ENCODE peak calls at places on chromosome 17, in four cellular contexts. R, C, F and Y are unnamed samples.
A peak's percentile ranks its signal among the peaks of the same experiment; 100 is the strongest.

GRCh38 chr17:41620583-41621434 is 3.6 kb downstream of the KRT17 start:
- DNase-seq in R (no peak), C (no peak), F (no peak), Y (peak; percentile 62)

GRCh38 chr17:77640916-77641605 is 317.4 kb upstream of the TNRC6C start:
- DNase-seq in R (no peak), C (no peak), F (no peak), Y (no peak)

GRCh38 chr17:51260237-51260959 is at the start of gene UTP18:
- DNase-seq in R (peak; percentile 97), C (peak; percentile 99), F (peak; percentile 97), Y (peak; percentile 99)

GRCh38 chr17:58040386-58040785 is 33.3 kb upstream of the SRSF1 start:
- DNase-seq in R (no peak), C (no peak), F (no peak), Y (no peak)

GRCh38 chr17:40107266-40107980 is 7.0 kb upstream of the NR1D1 start:
- DNase-seq in R (no peak), C (no peak), F (no peak), Y (peak; percentile 76)

GRCh38 chr17:76376318-76377133 is 7.9 kb upstream of the SPHK1 start:
- DNase-seq in R (no peak), C (no peak), F (no peak), Y (no peak)

GRCh38 chr17:78854508-78854907 is 13.9 kb upstream of the USP36 start:
- DNase-seq in R (no peak), C (no peak), F (no peak), Y (no peak)

GRCh38 chr17:18233803-18234518 is 8.5 kb downstream of the LLGL1 start:
- DNase-seq in R (no peak), C (no peak), F (no peak), Y (no peak)

GRCh38 chr17:10172241-10172741 is 26.1 kb downstream of the GAS7 start:
- DNase-seq in R (no peak), C (no peak), F (no peak), Y (no peak)

GRCh38 chr17:67531291-67531690 is 154.2 kb downstream of the PITPNC1 start:
- DNase-seq in R (no peak), C (no peak), F (no peak), Y (peak; percentile 80)

GRCh38 chr17:4241535-4241934 is 22.2 kb downstream of the ANKFY1 start:
- DNase-seq in R (no peak), C (no peak), F (no peak), Y (peak; percentile 48)

GRCh38 chr17:56793947-56794346 is 39.8 kb downstream of the C17orf67 start:
- DNase-seq in R (no peak), C (peak; percentile 28), F (no peak), Y (no peak)

GRCh38 chr17:70464995-70465394 is 295.7 kb downstream of the KCNJ2 start:
- DNase-seq in R (no peak), C (no peak), F (no peak), Y (no peak)

GRCh38 chr17:34562387-34562786 is 17.0 kb upstream of the TMEM132E start:
- DNase-seq in R (no peak), C (peak; percentile 45), F (no peak), Y (peak; percentile 82)

GRCh38 chr17:51165680-51166197 is 472 bp upstream of the NME2 start:
- DNase-seq in R (no peak), C (peak; percentile 48), F (no peak), Y (no peak)

GRCh38 chr17:27082023-27082774 is 211.7 kb upstream of the WSB1 start:
- DNase-seq in R (no peak), C (no peak), F (no peak), Y (no peak)

GRCh38 chr17:71337903-71338302 is 782.9 kb upstream of the SOX9 start:
- DNase-seq in R (no peak), C (no peak), F (no peak), Y (no peak)

GRCh38 chr17:2853722-2854580 is 57.7 kb downstream of the RAP1GAP2 start:
- DNase-seq in R (peak; percentile 53), C (peak; percentile 70), F (no peak), Y (peak; percentile 85)

GRCh38 chr17:60926466-60927183 is 249.0 kb downstream of the BCAS3 start:
- DNase-seq in R (no peak), C (no peak), F (peak; percentile 51), Y (no peak)

GRCh38 chr17:1834378-1835149 is 4.8 kb downstream of the RPA1 start:
- DNase-seq in R (no peak), C (no peak), F (no peak), Y (no peak)

GRCh38 chr17:3260600-3260999 is 37.6 kb downstream of the OR3A1 start:
- DNase-seq in R (no peak), C (no peak), F (no peak), Y (no peak)

GRCh38 chr17:34151081-34151480 is 104.0 kb upstream of the CCL2 start:
- DNase-seq in R (no peak), C (no peak), F (no peak), Y (no peak)

GRCh38 chr17:29791336-29791735 is 138.7 kb downstream of the SSH2 start:
- DNase-seq in R (no peak), C (no peak), F (no peak), Y (no peak)

GRCh38 chr17:61647044-61647443 is 56.0 kb upstream of the NACA2 start:
- DNase-seq in R (no peak), C (no peak), F (no peak), Y (no peak)

GRCh38 chr17:78986048-78986648 is 6.4 kb upstream of the LGALS3BP start:
- DNase-seq in R (peak; percentile 53), C (no peak), F (peak; percentile 60), Y (no peak)

GRCh38 chr17:30482555-30482954 is 5.3 kb downstream of the GOSR1 start:
- DNase-seq in R (no peak), C (no peak), F (no peak), Y (no peak)

GRCh38 chr17:9024497-9024896 is 3.2 kb downstream of the NTN1 start:
- DNase-seq in R (no peak), C (peak; percentile 71), F (no peak), Y (peak; percentile 78)

GRCh38 chr17:78717431-78717980 is 64.6 kb downstream of the CYTH1 start:
- DNase-seq in R (no peak), C (no peak), F (peak; percentile 44), Y (peak; percentile 42)

GRCh38 chr17:50148226-50149098 is 2.0 kb downstream of the PPP1R9B start:
- DNase-seq in R (peak; percentile 79), C (peak; percentile 54), F (no peak), Y (peak; percentile 89)
- TF ChIP-seq CTCF in R (no peak), C (peak; percentile 28), F (no peak), Y (peak; percentile 48)

GRCh38 chr17:80892019-80892855 is 99.4 kb upstream of the CHMP6 start:
- DNase-seq in R (peak; percentile 61), C (no peak), F (peak; percentile 91), Y (no peak)

GRCh38 chr17:80893604-80894438 is 97.8 kb upstream of the CHMP6 start:
- DNase-seq in R (no peak), C (no peak), F (no peak), Y (no peak)

GRCh38 chr17:80894726-80895125 is 96.9 kb upstream of the CHMP6 start:
- DNase-seq in R (no peak), C (no peak), F (no peak), Y (no peak)

GRCh38 chr17:80894439-80894721 is 97.3 kb upstream of the CHMP6 start:
- DNase-seq in R (no peak), C (no peak), F (no peak), Y (no peak)

GRCh38 chr17:80892900-80893603 is 98.6 kb upstream of the CHMP6 start:
- DNase-seq in R (no peak), C (no peak), F (peak; percentile 36), Y (no peak)
- H3K9ac ChIP-seq in R (no peak overlapping the region), C (no peak overlapping the region), F (peak overlapping the region; percentile 58), Y (no peak overlapping the region)

DNA sequence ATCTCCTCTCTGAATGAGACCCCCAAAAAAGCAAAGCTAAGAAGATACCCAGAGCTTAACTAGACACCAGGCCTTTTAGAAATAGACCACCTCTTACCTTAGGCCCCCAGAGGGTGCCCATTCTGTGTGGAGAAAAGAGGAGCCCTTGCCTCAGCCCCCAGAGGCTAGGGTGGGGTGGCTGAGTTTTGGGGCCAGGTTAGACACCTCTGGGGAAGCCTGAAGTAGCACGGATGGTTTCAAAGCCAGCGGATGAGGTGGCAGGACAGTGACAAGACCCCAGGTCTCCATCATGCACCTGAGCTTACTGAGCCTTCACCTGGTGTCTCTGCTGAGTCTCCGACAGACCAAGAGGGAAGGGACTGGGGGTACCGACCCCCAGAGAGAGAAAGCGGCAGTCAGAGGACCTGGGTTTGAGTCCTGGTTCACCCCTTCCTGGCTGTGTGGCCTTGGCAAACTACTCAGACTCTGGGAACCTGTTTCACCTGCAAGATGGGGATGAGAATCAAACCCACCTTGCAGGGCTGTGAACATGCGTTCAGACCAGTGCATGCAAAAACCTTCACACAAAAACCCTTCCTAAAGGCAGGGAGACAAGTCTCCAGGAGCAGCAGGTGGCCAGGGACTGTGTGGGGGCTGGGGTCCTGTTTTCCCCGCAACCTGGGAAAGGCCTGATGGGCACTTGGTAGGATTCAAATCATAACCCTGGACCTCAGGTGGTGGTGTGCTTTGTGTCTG is 7.7 kb downstream of the SCGB1C2 start:
- DNase-seq in R (peak; percentile 12), C (no peak), F (no peak), Y (no peak)
- H3K9me3 ChIP-seq in R (no peaks in the 10 kb centered on the region), C (no peaks in the 10 kb centered on the region), F (no peaks in the 10 kb centered on the region), Y (no peaks in the 10 kb centered on the region)

DNA sequence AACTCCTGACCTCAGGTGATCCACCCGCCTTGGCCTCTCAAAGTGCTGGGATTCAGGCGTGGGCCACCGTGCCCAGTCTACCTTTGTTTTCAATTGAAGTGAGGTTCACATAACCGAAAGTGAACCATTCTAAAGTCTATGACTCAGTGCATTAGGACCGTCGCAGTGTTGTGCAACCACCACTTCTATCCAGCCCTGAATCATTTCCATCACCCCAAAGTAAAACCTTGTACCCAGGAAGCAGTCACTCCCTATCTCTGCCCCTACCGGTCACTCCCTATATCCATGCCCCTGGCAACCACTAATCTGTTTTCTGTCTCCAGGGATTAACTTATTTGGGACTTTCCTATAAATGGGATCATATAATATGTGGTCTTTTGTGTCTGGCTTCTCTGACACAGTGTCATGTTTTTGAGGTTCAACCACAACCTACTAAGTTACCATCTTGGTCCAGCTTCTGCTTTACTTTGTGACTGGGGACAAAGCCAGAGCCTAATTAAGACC is 28.3 kb upstream of the CDC42EP4 start:
- DNase-seq in R (no peak), C (no peak), F (no peak), Y (no peak)
- TF ChIP-seq CTCF in R (no peak), C (no peak), F (no peak), Y (peak; percentile 29)